ENCODE peak calls at places on chromosomes 3 and 15, in eight cellular contexts. T is cardiac muscle cell, E is suprapubic skin, N is thoracic aorta, H is lower lobe of right lung, J is psoas muscle, F is upper lobe of right lung, Q is brain microvascular endothelial cell. M is an unnamed sample.

GRCh38 chr3:182937293-182938051 is 42.9 kb downstream of the DCUN1D1 start:
- DNase-seq in T (no peak), E (no peak), N (no peak), H (no peak), J (no peak), F (no peak), Q (no peak), M (no peak)

GRCh38 chr15:71538922-71539321 is 271.4 kb upstream of the NR2E3 start:
- DNase-seq in T (no peak), E (no peak), N (no peak), H (no peak), J (no peak), F (no peak), Q (no peak), M (no peak)

GRCh38 chr15:100602822-100603393 is 519 bp downstream of the ASB7 start:
- DNase-seq in T (peak; percentile 3), E (peak; percentile 87), N (no peak), H (no peak), J (no peak), F (no peak), Q (peak; percentile 22), M (no peak)

GRCh38 chr3:83514130-83514914 is 1444.5 kb upstream of the CADM2 start:
- DNase-seq in T (no peak), E (no peak), N (no peak), H (no peak), J (no peak), F (no peak), Q (peak; percentile 4), M (no peak)

GRCh38 chr3:87694678-87695077 is 364.1 kb downstream of the CGGBP1 start:
- DNase-seq in T (peak; percentile 5), E (no peak), N (no peak), H (no peak), J (no peak), F (no peak), Q (no peak), M (no peak)

GRCh38 chr3:69410301-69410700 is 24.4 kb upstream of the FRMD4B start:
- DNase-seq in T (peak; percentile 71), E (no peak), N (peak; percentile 25), H (peak; percentile 66), J (peak; percentile 66), F (peak; percentile 68), Q (peak; percentile 78), M (peak; percentile 57)

GRCh38 chr3:192372001-192372400 is 355.3 kb downstream of the FGF12 start:
- DNase-seq in T (no peak), E (no peak), N (no peak), H (no peak), J (no peak), F (no peak), Q (no peak), M (no peak)

GRCh38 chr15:78393137-78393536 is 44.9 kb upstream of the IREB2 start:
- DNase-seq in T (no peak), E (no peak), N (no peak), H (no peak), J (no peak), F (no peak), Q (no peak), M (no peak)

GRCh38 chr3:186775999-186776398 is 7.4 kb upstream of the EIF4A2 start:
- DNase-seq in T (no peak), E (no peak), N (no peak), H (no peak), J (no peak), F (no peak), Q (no peak), M (no peak)

GRCh38 chr3:122269045-122269444 is 56.0 kb upstream of the CSTA start:
- DNase-seq in T (no peak), E (no peak), N (no peak), H (no peak), J (no peak), F (no peak), Q (no peak), M (no peak)

DNA sequence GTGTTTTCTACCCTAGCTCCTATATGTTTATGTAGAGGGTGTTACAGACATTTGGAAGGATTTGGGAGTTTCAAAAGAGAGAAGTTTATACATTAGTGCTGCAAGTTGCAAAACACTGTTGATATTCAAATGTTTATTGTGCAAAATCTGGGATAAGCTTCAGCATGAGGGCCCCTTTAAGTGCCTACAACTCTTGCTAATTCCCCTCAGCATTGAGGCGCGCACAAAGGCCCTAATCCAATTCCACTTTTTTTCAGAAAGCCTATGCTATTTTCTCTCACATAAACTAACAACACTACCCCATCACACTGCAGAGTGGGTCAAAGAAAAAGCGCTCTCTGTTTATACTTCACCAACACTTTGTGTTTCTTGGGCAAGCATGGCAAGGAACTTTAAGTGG is 208.0 kb downstream of the NR2F2 start:
- DNase-seq in T (no peak), E (no peak), N (no peak), H (no peak), J (no peak), F (no peak), Q (no peak), M (no peak)
- H3K27me3 ChIP-seq in T (no peaks in the 10 kb centered on the region), E (no peaks in the 10 kb centered on the region), N (no peaks in the 10 kb centered on the region), H (no peaks in the 10 kb centered on the region), J (no peaks in the 10 kb centered on the region), F (no peaks in the 10 kb centered on the region), Q (no peaks in the 10 kb centered on the region), M (no peaks in the 10 kb centered on the region)

GRCh38 chr3:193947636-193948035 is 188.3 kb upstream of the HES1 start:
- DNase-seq in T (no peak), E (no peak), N (no peak), H (no peak), J (no peak), F (no peak), Q (no peak), M (no peak)
- H3K27me3 ChIP-seq in T (peaks cover 4% of the 10 kb centered on the region), E (no peaks in the 10 kb centered on the region), N (no peaks in the 10 kb centered on the region), H (no peaks in the 10 kb centered on the region), J (no peaks in the 10 kb centered on the region), F (no peaks in the 10 kb centered on the region), Q (peaks cover 23% of the 10 kb centered on the region), M (no peaks in the 10 kb centered on the region)

GRCh38 chr15:37107071-37107753 is 6.9 kb upstream of the MEIS2 start:
- DNase-seq in T (no peak), E (no peak), N (no peak), H (no peak), J (no peak), F (no peak), Q (no peak), M (no peak)

GRCh38 chr15:37105795-37106333 is 5.5 kb upstream of the MEIS2 start:
- DNase-seq in T (no peak), E (no peak), N (no peak), H (no peak), J (no peak), F (no peak), Q (no peak), M (no peak)

GRCh38 chr15:37107754-37108724 is 7.7 kb upstream of the MEIS2 start:
- DNase-seq in T (no peak), E (no peak), N (no peak), H (no peak), J (no peak), F (no peak), Q (no peak), M (no peak)

GRCh38 chr15:37104413-37105392 is 4.4 kb upstream of the MEIS2 start:
- DNase-seq in T (no peak), E (no peak), N (no peak), H (no peak), J (no peak), F (no peak), Q (no peak), M (no peak)

GRCh38 chr15:37106490-37107001 is 6.2 kb upstream of the MEIS2 start:
- DNase-seq in T (peak; percentile 80), E (no peak), N (no peak), H (no peak), J (no peak), F (no peak), Q (no peak), M (no peak)
- H3K27me3 ChIP-seq in T (no peaks in the 10 kb centered on the region), E (peaks cover 47% of the 10 kb centered on the region), N (no peaks in the 10 kb centered on the region), H (peaks cover 83% of the 10 kb centered on the region), J (peaks cover 12% of the 10 kb centered on the region), F (peaks cover 63% of the 10 kb centered on the region), Q (peaks cover 80% of the 10 kb centered on the region), M (peaks cover 29% of the 10 kb centered on the region)

GRCh38 chr3:13851091-13851849 is 28.6 kb downstream of the WNT7A start:
- DNase-seq in T (no peak), E (no peak), N (no peak), H (peak; percentile 10), J (no peak), F (no peak), Q (no peak), M (no peak)
- H3K27me3 ChIP-seq in T (no peaks in the 10 kb centered on the region), E (peaks cover 56% of the 10 kb centered on the region), N (no peaks in the 10 kb centered on the region), H (peaks cover 1% of the 10 kb centered on the region), J (no peaks in the 10 kb centered on the region), F (peaks cover 2% of the 10 kb centered on the region), Q (no peaks in the 10 kb centered on the region), M (no peaks in the 10 kb centered on the region)

DNA sequence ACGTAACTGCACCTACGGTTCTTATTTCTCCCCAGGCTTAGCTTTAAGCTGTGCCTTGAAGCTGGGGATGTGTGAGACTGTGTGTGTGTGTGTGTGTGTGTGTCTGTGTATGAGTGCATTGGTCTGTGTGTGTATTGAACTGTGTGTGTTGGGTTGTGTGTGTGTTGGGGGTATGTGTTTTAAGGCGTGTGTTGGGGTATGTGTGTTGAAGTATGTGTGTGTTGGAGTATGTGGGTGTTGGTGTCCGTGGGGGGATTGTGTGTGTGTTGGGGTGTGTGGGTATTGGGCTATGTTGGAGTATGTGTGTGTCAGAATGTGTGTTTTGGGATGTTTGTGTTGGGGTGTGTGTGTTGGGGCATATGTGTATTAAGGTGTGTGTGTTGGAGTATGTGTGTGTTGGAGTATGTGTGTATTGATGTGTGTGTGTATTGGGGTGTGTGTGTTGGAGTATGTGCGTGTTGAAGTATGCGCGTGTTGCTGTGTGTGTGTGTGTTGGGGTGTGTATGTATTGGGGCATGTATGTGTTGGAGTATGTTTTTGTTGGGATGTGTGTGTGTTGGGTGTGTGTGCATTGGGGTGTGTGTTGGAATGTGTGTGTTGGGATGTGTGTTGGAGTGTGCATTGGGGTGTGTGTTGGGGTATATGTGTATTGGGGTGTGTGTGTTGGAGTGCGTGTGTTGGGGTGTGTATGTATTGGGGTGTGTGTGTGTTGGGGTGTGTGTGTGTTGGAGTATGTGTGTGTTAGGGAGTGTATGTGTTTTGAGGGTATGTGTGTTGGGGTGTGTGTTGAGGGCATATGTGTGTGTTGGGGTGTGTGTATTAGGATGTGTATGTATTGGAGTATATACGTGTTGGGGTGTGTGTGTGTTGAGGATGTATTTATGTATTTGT is 76.4 kb downstream of the LSM3 start:
- DNase-seq in T (no peak), E (no peak), N (no peak), H (no peak), J (no peak), F (no peak), Q (no peak), M (no peak)
- H3K27me3 ChIP-seq in T (peaks cover 9% of the 10 kb centered on the region), E (no peaks in the 10 kb centered on the region), N (no peaks in the 10 kb centered on the region), H (peaks cover 4% of the 10 kb centered on the region), J (no peaks in the 10 kb centered on the region), F (no peaks in the 10 kb centered on the region), Q (no peaks in the 10 kb centered on the region), M (no peaks in the 10 kb centered on the region)

M was measured in CD8-positive, alpha-beta T cell.